ENCODE peak calls at places on chromosomes 3 and 15, in six cellular contexts. J is IMR-90, U is mesenchymal stem cell, P is neuronal stem cell, X is trophoblast cell, S is H1. I is an unnamed sample.

GRCh38 chr3:94548581-94549316 is 485.9 kb downstream of the NSUN3 start:
- DNase-seq in J (no peak), U (no peak), P (no peak), X (no peak), S (no peak), I (peak)

GRCh38 chr3:149198611-149199010 is 23.0 kb downstream of the CP start:
- DNase-seq in J (peak), U (no peak), P (peak), X (peak), S (peak), I (peak)

GRCh38 chr15:73051402-73051810 is 857 bp upstream of the NEO1 start:
- DNase-seq in J (no peak), U (no peak), P (peak), X (peak), S (no peak), I (no peak)

GRCh38 chr3:138331143-138331894 is 1.7 kb upstream of the NME9 start:
- DNase-seq in J (peak), U (peak), P (no peak), X (peak), S (no peak), I (peak)

GRCh38 chr15:39181901-39182300 is 399.0 kb upstream of the THBS1 start:
- DNase-seq in J (peak), U (no peak), P (no peak), X (no peak), S (no peak), I (no peak)

GRCh38 chr15:63938486-63939061 is 104.8 kb upstream of the HERC1 start:
- DNase-seq in J (peak), U (no peak), P (no peak), X (no peak), S (no peak), I (no peak)

GRCh38 chr15:45572627-45573026 is 14.6 kb upstream of the BLOC1S6 start:
- DNase-seq in J (no peak), U (no peak), P (no peak), X (no peak), S (no peak), I (no peak)

GRCh38 chr3:160296591-160296990 is 71.4 kb downstream of the C3orf80 start:
- DNase-seq in J (peak), U (peak), P (no peak), X (no peak), S (no peak), I (no peak)

GRCh38 chr15:45612790-45613415 is 21.9 kb upstream of the SQOR start:
- DNase-seq in J (peak), U (peak), P (no peak), X (no peak), S (no peak), I (no peak)

GRCh38 chr3:58857423-58857822 is 190.8 kb upstream of the FAM3D start:
- DNase-seq in J (no peak), U (no peak), P (no peak), X (no peak), S (no peak), I (no peak)

GRCh38 chr15:29920515-29920914 is 98.2 kb upstream of the TJP1 start:
- DNase-seq in J (peak), U (no peak), P (no peak), X (peak), S (no peak), I (peak)

GRCh38 chr15:78105541-78106241 is 13.3 kb downstream of the SH2D7 start:
- DNase-seq in J (peak), U (no peak), P (no peak), X (no peak), S (no peak), I (no peak)

GRCh38 chr15:57500979-57501576 is 90.6 kb upstream of the MYZAP start:
- DNase-seq in J (no peak), U (no peak), P (no peak), X (no peak), S (no peak), I (no peak)

GRCh38 chr3:23709987-23710386 is 95.8 kb upstream of the UBE2E1 start:
- DNase-seq in J (no peak), U (no peak), P (no peak), X (no peak), S (no peak), I (peak)
- H2BK120ac ChIP-seq in J (peak), U (no peak), P (no peak), X (no peak), S (no peak), I (no peak)

GRCh38 chr3:15108082-15108545 is 9.2 kb upstream of the RBSN start:
- DNase-seq in J (peak), U (peak), P (peak), X (peak), S (peak), I (peak)
- H3K23ac ChIP-seq in J (no peak), U (peak), P (no peak), X (no peak), S (no peak), I (no peak)

GRCh38 chr3:11717301-11717700 is 73.6 kb upstream of the VGLL4 start:
- DNase-seq in J (peak), U (peak), P (no peak), X (peak), S (no peak), I (peak)
- H3K4me3 ChIP-seq in J (no peak), U (peak), P (no peak), X (no peak), S (no peak), I (no peak)

DNA sequence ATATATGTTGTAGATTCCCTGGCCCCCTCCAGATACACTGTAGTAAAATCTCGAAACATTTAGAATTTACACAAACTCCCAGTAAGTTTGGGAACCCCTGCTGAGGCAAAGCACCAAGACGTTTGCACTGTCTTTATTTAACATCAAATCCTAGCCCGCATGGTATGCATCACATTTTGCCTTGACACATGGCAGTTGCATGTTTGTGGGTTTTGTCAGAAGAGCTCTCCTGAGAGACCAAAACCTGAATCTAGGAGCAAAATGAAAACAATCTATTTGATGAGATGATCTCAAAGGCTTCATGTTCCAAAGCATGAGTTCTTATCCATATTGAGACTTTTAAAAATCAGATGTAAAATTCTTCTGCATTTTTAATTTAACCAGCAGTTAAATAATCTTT is 105.4 kb upstream of the BOC start:
- DNase-seq in J (peak), U (peak), P (no peak), X (peak), S (no peak), I (no peak)
- H2BK120ac ChIP-seq in J (no peak), U (no peak), P (no peak), X (no peak), S (no peak), I (no peak)

GRCh38 chr3:185713015-185713414 is 111.8 kb downstream of the IGF2BP2 start:
- DNase-seq in J (no peak), U (no peak), P (no peak), X (no peak), S (no peak), I (no peak)

GRCh38 chr3:185716436-185717090 is 108.3 kb downstream of the IGF2BP2 start:
- DNase-seq in J (no peak), U (no peak), P (no peak), X (no peak), S (no peak), I (peak)

GRCh38 chr3:185717121-185717520 is 107.7 kb downstream of the IGF2BP2 start:
- DNase-seq in J (peak), U (peak), P (no peak), X (peak), S (no peak), I (no peak)

GRCh38 chr3:185714085-185714484 is 110.8 kb downstream of the IGF2BP2 start:
- DNase-seq in J (no peak), U (no peak), P (no peak), X (no peak), S (no peak), I (no peak)

DNA sequence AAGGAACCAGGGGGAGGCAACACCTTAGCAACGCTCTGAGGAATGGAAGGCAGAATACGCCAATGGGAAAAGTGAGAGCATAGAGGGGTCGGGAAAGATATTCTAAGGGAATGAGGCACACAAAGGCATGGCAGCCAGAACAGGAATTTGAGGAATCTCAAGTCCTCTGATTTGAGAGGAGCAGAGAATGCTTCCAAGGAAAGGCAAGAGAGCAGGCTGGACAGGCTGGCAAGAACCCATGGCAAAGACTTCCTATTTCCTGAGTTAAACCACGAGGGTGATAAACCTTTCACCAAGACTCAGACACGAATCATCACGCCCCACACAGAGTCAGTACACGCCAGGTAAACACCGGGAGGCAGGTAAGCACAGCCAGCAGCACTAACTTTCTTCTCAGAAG is 109.8 kb downstream of the IGF2BP2 start:
- DNase-seq in J (peak), U (no peak), P (peak), X (peak), S (peak), I (peak)
- H3K23ac ChIP-seq in J (peak), U (peak), P (no peak), X (no peak), S (no peak), I (no peak)